ENCODE peak calls at places on chromosomes 4 and X, in five cellular contexts. One of them, this sample, is unnamed. For H3K9me3, the result is how much of the 10 kb centered on the place peaks cover.

GRCh38 chr4:139403457-139403856 is 50.5 kb upstream of the RAB33B start:
- DNase-seq in aorta: no peak
- DNase-seq in AG04450: no peak
- DNase-seq in thyroid gland: no peak
- DNase-seq in GM23248: no peak
- DNase-seq in this sample: no peak

GRCh38 chr4:55395529-55396304 is at the start of gene TMEM165:
- DNase-seq in AG04450: peak
- DNase-seq in aorta: peak
- DNase-seq in GM23248: peak
- DNase-seq in thyroid gland: peak
- DNase-seq in this sample: peak

GRCh38 chr4:1164040-1164439 is 8.3 kb downstream of the SPON2 start:
- DNase-seq in GM23248: no peak
- DNase-seq in AG04450: no peak
- DNase-seq in thyroid gland: no peak
- DNase-seq in aorta: no peak
- DNase-seq in this sample: no peak

GRCh38 chr4:705278-706082 is at the start of gene PCGF3:
- DNase-seq in AG04450: peak
- DNase-seq in GM23248: peak
- DNase-seq in aorta: peak
- DNase-seq in thyroid gland: peak
- DNase-seq in this sample: peak

GRCh38 chr4:105088110-105088879 is 58.4 kb upstream of the TET2 start:
- DNase-seq in aorta: no peak
- DNase-seq in AG04450: peak
- DNase-seq in thyroid gland: no peak
- DNase-seq in GM23248: peak
- DNase-seq in this sample: no peak

GRCh38 chr4:144748814-144749555 is 103.0 kb downstream of the HHIP start:
- DNase-seq in AG04450: no peak
- DNase-seq in aorta: no peak
- DNase-seq in thyroid gland: no peak
- DNase-seq in GM23248: no peak
- DNase-seq in this sample: no peak

GRCh38 chrX:42976729-42977366 is 198.9 kb upstream of the PPP1R2C start:
- DNase-seq in GM23248: no peak
- DNase-seq in aorta: no peak
- DNase-seq in AG04450: no peak
- DNase-seq in thyroid gland: no peak
- DNase-seq in this sample: no peak

GRCh38 chr4:78922207-78922606 is 17.0 kb downstream of the PAQR3 start:
- DNase-seq in aorta: no peak
- DNase-seq in AG04450: peak
- DNase-seq in thyroid gland: no peak
- DNase-seq in GM23248: peak
- DNase-seq in this sample: no peak

GRCh38 chr4:41050840-41051775 is 163.2 kb downstream of the APBB2 start:
- DNase-seq in GM23248: peak
- DNase-seq in AG04450: no peak
- DNase-seq in thyroid gland: no peak
- DNase-seq in aorta: no peak
- DNase-seq in this sample: no peak

GRCh38 chrX:112834016-112834855 is 6.4 kb downstream of the AMOT start:
- DNase-seq in AG04450: peak
- DNase-seq in GM23248: peak
- DNase-seq in thyroid gland: no peak
- DNase-seq in aorta: no peak
- DNase-seq in this sample: no peak

GRCh38 chr4:57071340-57071739 is 38.8 kb downstream of the IGFBP7 start:
- DNase-seq in aorta: no peak
- DNase-seq in AG04450: no peak
- DNase-seq in GM23248: peak
- DNase-seq in thyroid gland: no peak
- DNase-seq in this sample: no peak

GRCh38 chr4:79148369-79148768 is 177.5 kb downstream of the NAA11 start:
- DNase-seq in AG04450: no peak
- DNase-seq in aorta: no peak
- DNase-seq in GM23248: no peak
- DNase-seq in thyroid gland: no peak
- DNase-seq in this sample: no peak

GRCh38 chrX:123263246-123263757 is 79.2 kb downstream of the GRIA3 start:
- DNase-seq in AG04450: no peak
- DNase-seq in aorta: no peak
- DNase-seq in GM23248: no peak
- DNase-seq in thyroid gland: no peak
- DNase-seq in this sample: no peak

DNA sequence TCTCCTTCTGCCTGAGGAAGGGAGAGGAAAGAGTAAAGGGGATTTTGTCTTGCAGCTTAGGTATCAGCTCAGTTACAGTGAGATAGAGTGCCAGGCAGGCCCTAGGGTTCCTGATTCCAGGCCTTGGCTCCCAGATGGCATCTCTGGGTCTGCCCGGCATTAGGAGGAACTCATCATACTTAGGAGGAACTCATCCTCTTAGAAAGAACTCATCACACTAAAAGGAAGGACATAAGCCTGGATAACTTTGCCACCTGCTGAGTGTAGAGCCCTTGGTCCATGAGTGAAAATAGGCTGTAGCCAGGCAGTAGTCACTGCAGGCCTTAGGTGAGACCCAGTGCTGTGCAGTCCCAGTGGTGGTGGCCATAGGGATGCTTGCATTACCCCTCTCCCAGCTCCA is 367.1 kb downstream of the PACRGL start:
- DNase-seq in aorta: no peak
- DNase-seq in thyroid gland: no peak
- DNase-seq in GM23248: no peak
- DNase-seq in AG04450: no peak
- DNase-seq in this sample: no peak
- H3K9me3 ChIP-seq in aorta: under half
- H3K9me3 ChIP-seq in thyroid gland: under half
- H3K9me3 ChIP-seq in GM23248: under half
- H3K9me3 ChIP-seq in AG04450: under half
- H3K9me3 ChIP-seq in this sample: under half

GRCh38 chr4:82469776-82470345 is 39.5 kb downstream of the ENOPH1 start:
- DNase-seq in aorta: no peak
- DNase-seq in thyroid gland: no peak
- DNase-seq in AG04450: peak
- DNase-seq in GM23248: peak
- DNase-seq in this sample: no peak
- H3K27ac ChIP-seq in aorta: no peak
- H3K27ac ChIP-seq in thyroid gland: no peak
- H3K27ac ChIP-seq in AG04450: peak
- H3K27ac ChIP-seq in GM23248: peak
- H3K27ac ChIP-seq in this sample: no peak

DNA sequence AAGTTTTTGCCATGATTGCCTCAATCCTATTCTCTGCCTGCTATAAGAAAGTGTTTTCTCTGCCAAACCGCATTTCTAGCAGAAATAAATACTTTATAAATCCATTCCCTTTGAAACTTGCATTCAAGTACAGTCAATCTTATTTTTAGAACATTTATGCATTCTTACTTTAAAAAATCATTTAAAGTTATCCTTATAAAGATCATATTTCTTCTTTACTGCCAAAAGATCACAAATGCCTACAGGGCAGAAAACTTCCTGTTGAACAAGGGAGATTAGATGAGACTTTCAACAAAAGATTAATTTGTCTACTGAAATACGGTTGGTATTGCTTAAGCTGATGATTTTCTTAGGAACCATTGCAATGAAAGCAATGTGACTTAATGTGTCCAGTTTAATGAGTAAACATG is 207.2 kb upstream of the SLIT2 start:
- DNase-seq in GM23248: peak
- DNase-seq in thyroid gland: no peak
- DNase-seq in AG04450: peak
- DNase-seq in aorta: no peak
- DNase-seq in this sample: no peak
- H3K9me3 ChIP-seq in GM23248: under half
- H3K9me3 ChIP-seq in thyroid gland: under half
- H3K9me3 ChIP-seq in AG04450: under half
- H3K9me3 ChIP-seq in aorta: under half
- H3K9me3 ChIP-seq in this sample: under half

GRCh38 chr4:15006416-15007024 is 4.2 kb downstream of the CPEB2 start:
- DNase-seq in AG04450: no peak
- DNase-seq in aorta: no peak
- DNase-seq in GM23248: peak
- DNase-seq in thyroid gland: no peak
- DNase-seq in this sample: no peak
- H3K27ac ChIP-seq in AG04450: no peak
- H3K27ac ChIP-seq in aorta: no peak
- H3K27ac ChIP-seq in GM23248: no peak
- H3K27ac ChIP-seq in thyroid gland: no peak
- H3K27ac ChIP-seq in this sample: no peak